ENCODE peak calls at places on chromosomes 4 and X, in five cellular contexts. U is mesendoderm, W is mammary epithelial cell, J is HCT116, M is IMR-90. B is an unnamed sample.

GRCh38 chr4:87839309-87839946 is 6.7 kb downstream of the MEPE start:
- DNase-seq in U (peak), W (peak), J (no peak), M (peak), B (peak)

GRCh38 chrX:140709421-140709846 is at the start of gene LINC00632:
- DNase-seq in U (peak), W (no peak), J (no peak), M (no peak), B (no peak)

GRCh38 chr4:95637047-95637600 is 88.4 kb upstream of the UNC5C start:
- DNase-seq in U (peak), W (peak), J (no peak), M (no peak), B (no peak)

GRCh38 chr4:15250021-15250441 is 177.8 kb upstream of the C1QTNF7 start:
- DNase-seq in U (peak), W (no peak), J (no peak), M (peak), B (no peak)

GRCh38 chrX:145405012-145405411 is 157.7 kb downstream of the SPANXN1 start:
- DNase-seq in U (peak), W (peak), J (peak), M (peak), B (no peak)

GRCh38 chr4:2961411-2962098 is 1.7 kb downstream of the NOP14 start:
- DNase-seq in U (peak), W (no peak), J (no peak), M (no peak), B (no peak)

GRCh38 chr4:139736257-139736626 is 70.6 kb downstream of the MGST2 start:
- DNase-seq in U (peak), W (no peak), J (no peak), M (no peak), B (no peak)

GRCh38 chr4:141347738-141348524 is 127.2 kb downstream of the ZNF330 start:
- DNase-seq in U (no peak), W (peak), J (no peak), M (peak), B (no peak)

GRCh38 chrX:21735753-21736127 is 22.2 kb downstream of the SMPX start:
- DNase-seq in U (no peak), W (peak), J (no peak), M (no peak), B (no peak)

GRCh38 chrX:15855562-15856256 is 1.1 kb upstream of the AP1S2 start:
- DNase-seq in U (no peak), W (no peak), J (no peak), M (no peak), B (no peak)

GRCh38 chr4:150209140-150209829 is 131.0 kb downstream of the DCLK2 start:
- DNase-seq in U (peak), W (peak), J (peak), M (peak), B (peak)

GRCh38 chrX:78199851-78200250 is 60.4 kb upstream of the TAF9B start:
- DNase-seq in U (peak), W (peak), J (peak), M (peak), B (no peak)

GRCh38 chrX:107632291-107632690 is 4.0 kb downstream of the PRPS1 start:
- DNase-seq in U (no peak), W (no peak), J (no peak), M (no peak), B (no peak)

GRCh38 chrX:68375803-68376202 is 57.5 kb downstream of the OPHN1 start:
- DNase-seq in U (no peak), W (no peak), J (no peak), M (peak), B (no peak)

GRCh38 chr4:54632537-54632936 is 25.2 kb upstream of the KIT start:
- DNase-seq in U (no peak), W (no peak), J (no peak), M (no peak), B (no peak)

GRCh38 chrX:85244411-85245210 is 820 bp downstream of the ZNF711 start:
- DNase-seq in U (peak), W (peak), J (no peak), M (peak), B (no peak)

GRCh38 chr4:23889814-23890269 is at the start of gene PPARGC1A:
- DNase-seq in U (peak), W (peak), J (no peak), M (peak), B (no peak)

GRCh38 chr4:104351696-104352095 is 143.0 kb downstream of the CXXC4 start:
- DNase-seq in U (no peak), W (peak), J (no peak), M (no peak), B (no peak)

GRCh38 chr4:31360786-31361185 is 640.6 kb downstream of the PCDH7 start:
- DNase-seq in U (no peak), W (no peak), J (no peak), M (peak), B (no peak)

GRCh38 chrX:20347486-20347885 is 80.8 kb upstream of the RPS6KA3 start:
- DNase-seq in U (no peak), W (no peak), J (no peak), M (peak), B (no peak)

GRCh38 chr4:102553982-102554381 is 52.8 kb downstream of the NFKB1 start:
- DNase-seq in U (no peak), W (peak), J (no peak), M (peak), B (no peak)

GRCh38 chr4:28232376-28232775 is 1371.7 kb downstream of the STIM2 start:
- DNase-seq in U (no peak), W (peak), J (no peak), M (no peak), B (no peak)

GRCh38 chr4:123832173-123833026 is 435.8 kb downstream of the SPRY1 start:
- DNase-seq in U (peak), W (peak), J (no peak), M (peak), B (no peak)

GRCh38 chr4:64539234-64539849 is 130.1 kb upstream of the TECRL start:
- DNase-seq in U (peak), W (peak), J (peak), M (peak), B (peak)

GRCh38 chr4:16253127-16253960 is 27.1 kb upstream of the TAPT1 start:
- DNase-seq in U (no peak), W (peak), J (no peak), M (peak), B (no peak)

GRCh38 chrX:140766024-140766611 is 56.6 kb downstream of the LINC00632 start:
- DNase-seq in U (peak), W (peak), J (no peak), M (peak), B (no peak)

DNA sequence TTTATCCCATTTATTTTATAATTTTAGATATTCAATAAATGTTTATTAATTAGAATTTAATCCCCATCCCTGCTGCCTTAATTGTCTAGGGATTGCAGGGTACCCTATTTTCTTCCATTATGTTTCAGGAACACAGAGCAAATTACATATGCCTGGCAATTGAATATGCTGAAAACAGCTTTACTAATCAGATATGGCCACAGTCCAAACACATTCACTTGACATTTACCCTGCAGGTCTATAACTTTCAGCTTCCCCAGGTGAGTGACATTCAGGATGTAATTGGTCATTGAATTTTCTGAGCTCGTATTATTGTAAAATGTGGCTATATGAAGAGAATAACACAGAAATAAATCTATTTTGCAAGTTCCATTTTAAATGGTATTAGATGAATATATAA is 218.7 kb upstream of the NDST4 start:
- DNase-seq in U (no peak), W (no peak), J (no peak), M (no peak), B (no peak)
- H3K9ac ChIP-seq in U (no peak), W (no peak), J (no peak), M (no peak), B (no peak)

GRCh38 chr4:38523524-38524448 is 140.2 kb upstream of the KLF3 start:
- DNase-seq in U (no peak), W (peak), J (no peak), M (no peak), B (no peak)
- H3K9ac ChIP-seq in U (no peak), W (no peak), J (no peak), M (no peak), B (no peak)

GRCh38 chrX:37817579-37817978 is 29.8 kb downstream of the DYNLT3 start:
- DNase-seq in U (no peak), W (no peak), J (no peak), M (no peak), B (no peak)
- H3K9ac ChIP-seq in U (no peak), W (no peak), J (no peak), M (no peak), B (no peak)

GRCh38 chrX:152892499-152892898 is 5.4 kb upstream of the ZNF185 start:
- DNase-seq in U (no peak), W (no peak), J (no peak), M (no peak), B (no peak)
- H3K9ac ChIP-seq in U (no peak), W (no peak), J (no peak), M (no peak), B (no peak)

GRCh38 chr4:184745747-184746531 is 12.0 kb upstream of the CENPU start:
- DNase-seq in U (peak), W (peak), J (peak), M (peak), B (peak)
- H3K9ac ChIP-seq in U (no peak), W (peak), J (no peak), M (no peak), B (no peak)

GRCh38 chrX:152136312-152136711 is 2.1 kb downstream of the MAGEA10 start:
- DNase-seq in U (no peak), W (no peak), J (no peak), M (no peak), B (no peak)

GRCh38 chrX:152138388-152138784 is at the start of gene MAGEA10:
- DNase-seq in U (no peak), W (no peak), J (no peak), M (no peak), B (no peak)

GRCh38 chrX:152137771-152138387 is 498 bp downstream of the MAGEA10 start:
- DNase-seq in U (no peak), W (no peak), J (no peak), M (no peak), B (no peak)

DNA sequence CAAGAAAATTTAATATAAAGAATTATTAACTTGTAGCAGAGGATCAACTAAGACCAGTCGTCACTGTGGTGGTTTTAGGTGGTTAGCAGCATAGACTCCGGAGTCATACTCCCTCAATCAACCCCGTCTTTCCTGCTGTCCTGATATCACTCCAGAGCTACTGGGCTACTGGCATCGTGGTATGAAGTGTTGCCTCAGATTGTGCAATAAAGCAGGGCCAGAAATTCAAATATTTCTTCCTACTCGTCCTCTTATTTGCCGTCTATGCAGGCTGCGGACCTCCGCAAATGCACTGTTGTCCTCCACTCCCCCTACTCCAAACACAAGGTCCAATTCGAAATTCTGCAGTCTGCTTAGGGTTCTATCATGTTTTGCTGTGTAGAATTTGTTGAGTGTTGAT is 1.2 kb upstream of the MAGEA10 start:
- DNase-seq in U (no peak), W (no peak), J (no peak), M (no peak), B (no peak)
- H3K9ac ChIP-seq in U (no peak), W (no peak), J (no peak), M (no peak), B (no peak)

B was measured in NT2/D1.